ENCODE peak calls at places on chromosomes 1 and 21, in five cellular contexts. D is left cardiac atrium; E is mesendoderm; A is stimulated activated CD4-positive, alpha-beta T cell treated with anti-CD3 and anti-CD28 coated beads, Interleukin-1b, Interleukin-23, amount 100 ng/mL, for 1 hour; Q is nucleus accumbens. J is an unnamed sample.

GRCh38 chr1:221069956-221070355 is 190.7 kb downstream of the HLX start:
- DNase-seq in D (no peak), E (no peak), A (no peak), Q (no peak), J (no peak)

GRCh38 chr1:94927405-94928175 is 680 bp upstream of the CNN3 start:
- DNase-seq in D (no peak), E (peak; percentile 86), A (no peak), Q (peak; percentile 28), J (peak; percentile 80)

GRCh38 chr1:58204284-58204683 is 342.2 kb downstream of the OMA1 start:
- DNase-seq in D (no peak), E (peak; percentile 50), A (no peak), Q (no peak), J (peak; percentile 72)

GRCh38 chr21:39805983-39806382 is 61.0 kb downstream of the IGSF5 start:
- DNase-seq in D (no peak), E (no peak), A (no peak), Q (no peak), J (no peak)

GRCh38 chr1:217482356-217483102 is 148.4 kb downstream of the GPATCH2 start:
- DNase-seq in D (no peak), E (no peak), A (no peak), Q (no peak), J (no peak)

GRCh38 chr1:26733982-26734381 is 38.2 kb downstream of the ARID1A start:
- DNase-seq in D (no peak), E (no peak), A (no peak), Q (no peak), J (no peak)

GRCh38 chr1:182698977-182699672 is 14.7 kb upstream of the RGS8 start:
- DNase-seq in D (peak; percentile 34), E (no peak), A (no peak), Q (no peak), J (peak; percentile 55)

GRCh38 chr1:66557157-66557556 is 23.2 kb downstream of the SGIP1 start:
- DNase-seq in D (no peak), E (no peak), A (no peak), Q (no peak), J (no peak)

GRCh38 chr21:17585875-17586450 is 26.7 kb downstream of the BTG3 start:
- DNase-seq in D (no peak), E (peak; percentile 50), A (no peak), Q (no peak), J (peak; percentile 69)

GRCh38 chr1:173205146-173206051 is 1.7 kb downstream of the TNFSF4 start:
- DNase-seq in D (no peak), E (no peak), A (no peak), Q (no peak), J (no peak)

GRCh38 chr21:35565204-35565611 is 495.1 kb downstream of the SETD4 start:
- DNase-seq in D (peak; percentile 52), E (peak; percentile 28), A (no peak), Q (no peak), J (no peak)

GRCh38 chr1:240909701-240910457 is 297.9 kb upstream of the GREM2 start:
- DNase-seq in D (no peak), E (no peak), A (no peak), Q (no peak), J (no peak)

GRCh38 chr1:176733661-176734060 is 270.7 kb downstream of the PAPPA2 start:
- DNase-seq in D (no peak), E (no peak), A (no peak), Q (no peak), J (no peak)

GRCh38 chr1:153534226-153534932 is 1.4 kb downstream of the S100A6 start:
- DNase-seq in D (no peak), E (no peak), A (no peak), Q (no peak), J (no peak)

GRCh38 chr1:41449326-41449921 is 35.1 kb downstream of the EDN2 start:
- DNase-seq in D (no peak), E (peak; percentile 55), A (no peak), Q (no peak), J (no peak)

GRCh38 chr1:79859212-79859948 is 852.9 kb upstream of the ADGRL4 start:
- DNase-seq in D (no peak), E (peak; percentile 76), A (no peak), Q (no peak), J (no peak)

GRCh38 chr21:30478015-30478414 is 2.2 kb downstream of the KRTAP19-1 start:
- DNase-seq in D (no peak), E (no peak), A (no peak), Q (no peak), J (no peak)

GRCh38 chr1:118984990-118985608 is 3.0 kb downstream of the TBX15 start:
- DNase-seq in D (no peak), E (peak; percentile 29), A (no peak), Q (no peak), J (no peak)

GRCh38 chr1:110452330-110452729 is 1.4 kb downstream of the PROK1 start:
- DNase-seq in D (no peak), E (no peak), A (no peak), Q (no peak), J (no peak)

GRCh38 chr1:153262462-153263157 is 3.1 kb downstream of the LORICRIN start:
- DNase-seq in D (no peak), E (no peak), A (no peak), Q (no peak), J (no peak)

GRCh38 chr1:25703671-25704637 is 87.4 kb downstream of the MAN1C1 start:
- DNase-seq in D (no peak), E (no peak), A (no peak), Q (no peak), J (peak; percentile 26)

GRCh38 chr21:40759061-40759460 is 87.9 kb downstream of the DSCAM start:
- DNase-seq in D (no peak), E (no peak), A (no peak), Q (no peak), J (no peak)

GRCh38 chr1:192986110-192986747 is 72.9 kb downstream of the UCHL5 start:
- DNase-seq in D (no peak), E (no peak), A (no peak), Q (no peak), J (no peak)

GRCh38 chr1:36384542-36385409 is 948 bp downstream of the STK40 start:
- DNase-seq in D (peak; percentile 56), E (peak; percentile 70), A (no peak), Q (peak; percentile 35), J (peak; percentile 86)

GRCh38 chr1:38004284-38005101 is 821 bp downstream of the FHL3 start:
- DNase-seq in D (no peak), E (peak; percentile 38), A (no peak), Q (no peak), J (peak; percentile 54)